ENCODE peak calls at places on chromosomes 1 and 21, in ten cellular contexts. K is cardiac septum; S is C1 segment of cervical spinal cord; Z is NCI-H2171 treated with DMSO at 0.1 percent for 48 hours; Q is AG10803; C is T-helper 2 cell; I is amniotic stem cell; R is body of pancreas; O is CD4-positive, alpha-beta T cell; A is posterior cingulate gyrus. N is an unnamed sample.

GRCh38 chr1:118247593-118247992 is 62.6 kb upstream of the SPAG17 start:
- DNase-seq in Z (no peak), R (no peak), O (no peak), A (no peak), K (no peak), C (no peak), Q (peak; percentile 18), S (no peak), I (no peak), N (no peak)

GRCh38 chr21:33767236-33767635 is 124.9 kb downstream of the ITSN1 start:
- DNase-seq in C (no peak), S (no peak), K (no peak), Q (peak; percentile 76), O (no peak), R (no peak), Z (no peak), I (no peak), A (no peak), N (no peak)

GRCh38 chr1:156823210-156823790 is 6.7 kb upstream of the SH2D2A start:
- DNase-seq in R (no peak), Q (no peak), A (no peak), K (no peak), C (no peak), Z (no peak), I (no peak), O (no peak), S (no peak), N (no peak)

GRCh38 chr1:119506941-119507340 is at the start of gene HSD3B1:
- DNase-seq in R (no peak), I (no peak), Q (no peak), K (no peak), A (no peak), O (no peak), Z (no peak), C (no peak), S (no peak), N (no peak)

GRCh38 chr1:2316451-2316940 is 74.9 kb downstream of the MORN1 start:
- DNase-seq in Z (no peak), O (no peak), A (no peak), R (no peak), I (no peak), K (no peak), Q (no peak), S (no peak), C (no peak), N (no peak)

GRCh38 chr1:164598719-164599118 is 39.7 kb downstream of the PBX1 start:
- DNase-seq in C (no peak), S (no peak), A (no peak), Z (no peak), R (no peak), Q (no peak), O (no peak), K (no peak), I (no peak), N (no peak)

GRCh38 chr21:38831526-38832467 is 26.1 kb downstream of the ETS2 start:
- DNase-seq in Z (no peak), A (no peak), C (peak; percentile 87), Q (peak; percentile 97), K (peak; percentile 82), I (peak; percentile 29), O (no peak), S (no peak), R (peak; percentile 56), N (peak; percentile 85)

GRCh38 chr1:8423702-8424538 is 106.0 kb downstream of the SLC45A1 start:
- DNase-seq in Z (peak; percentile 44), Q (peak; percentile 46), S (no peak), C (peak; percentile 70), K (peak; percentile 79), I (no peak), R (peak; percentile 47), O (peak; percentile 45), A (no peak), N (no peak)

GRCh38 chr21:45998276-45998701 is 16.7 kb downstream of the COL6A1 start:
- DNase-seq in C (no peak), Q (no peak), Z (no peak), I (no peak), O (no peak), S (no peak), K (no peak), R (peak; percentile 7), A (no peak), N (no peak)

GRCh38 chr1:161200992-161201827 is 957 bp upstream of the NDUFS2 start:
- DNase-seq in R (no peak), Q (peak; percentile 85), O (no peak), S (no peak), K (peak; percentile 80), I (no peak), A (no peak), C (no peak), Z (no peak), N (peak; percentile 18)

GRCh38 chr1:235642021-235642942 is 7.3 kb downstream of the GNG4 start:
- DNase-seq in K (no peak), R (no peak), I (no peak), Z (no peak), C (peak; percentile 86), S (no peak), Q (no peak), O (peak; percentile 57), A (no peak), N (peak; percentile 42)

GRCh38 chr1:11907275-11908138 is 18.7 kb downstream of the KIAA2013 start:
- DNase-seq in O (peak; percentile 88), S (no peak), R (peak; percentile 95), I (peak; percentile 91), K (peak; percentile 94), C (peak; percentile 95), Q (peak; percentile 94), Z (peak; percentile 96), A (peak; percentile 88), N (peak; percentile 90)

GRCh38 chr1:149995927-149996326 is 14.6 kb downstream of the OTUD7B start:
- DNase-seq in A (no peak), S (no peak), Z (no peak), K (no peak), R (no peak), C (no peak), O (no peak), I (no peak), Q (peak; percentile 44), N (peak; percentile 44)

GRCh38 chr1:106515375-106515774 is 541.1 kb upstream of the PRMT6 start:
- DNase-seq in Z (no peak), C (no peak), K (no peak), O (no peak), S (no peak), I (no peak), A (no peak), Q (no peak), R (no peak), N (no peak)

GRCh38 chr1:108590436-108590835 is 30.5 kb downstream of the EEIG2 start:
- DNase-seq in C (no peak), K (no peak), S (no peak), O (no peak), Q (peak; percentile 67), R (no peak), I (no peak), A (no peak), Z (no peak), N (no peak)

GRCh38 chr1:92563457-92564216 is 76.9 kb upstream of the GFI1 start:
- DNase-seq in Z (no peak), Q (no peak), S (no peak), C (peak; percentile 52), O (no peak), K (no peak), I (no peak), A (no peak), R (no peak), N (no peak)

N was measured in prostate gland.